ENCODE peak calls at places on chromosomes 11 and 22, in seven cellular contexts. I is NCI-H2171; N is HT1080; L is activated CD4-positive, CD25-positive, alpha-beta regulatory T cell; E is amniotic epithelial cell; T is activated CD8-positive, alpha-beta memory T cell treated with anti-CD3 and anti-CD28 coated beads, Interleukin-2, amount 50 U/mL, for 48 hours; H is fibroblast of gingiva. F is an unnamed sample.

GRCh38 chr11:108663154-108663877 is 1.6 kb upstream of the DDX10 start:
- DNase-seq in H (no peak), N (no peak), I (no peak), T (no peak), E (no peak), L (no peak), F (no peak)

GRCh38 chr11:72141066-72141465 is 5.5 kb downstream of the FOLR3 start:
- DNase-seq in T (no peak), E (peak; percentile 95), H (peak; percentile 76), I (no peak), N (peak; percentile 93), L (no peak), F (no peak)

GRCh38 chr22:26907366-26907765 is 250.0 kb downstream of the MIAT start:
- DNase-seq in T (no peak), N (no peak), L (no peak), I (no peak), H (no peak), E (no peak), F (no peak)

GRCh38 chr11:122199661-122200060 is 83.6 kb upstream of the BLID start:
- DNase-seq in N (no peak), T (no peak), H (no peak), L (no peak), E (no peak), I (no peak), F (no peak)

GRCh38 chr11:126857860-126858808 is 142.4 kb downstream of the KIRREL3 start:
- DNase-seq in I (peak; percentile 60), H (no peak), E (no peak), N (peak; percentile 74), L (no peak), T (no peak), F (no peak)

GRCh38 chr22:26406118-26406517 is 22.9 kb upstream of the ASPHD2 start:
- DNase-seq in L (no peak), I (no peak), T (no peak), E (no peak), H (peak; percentile 5), N (peak; percentile 68), F (no peak)

GRCh38 chr11:18771266-18772035 is 20.1 kb downstream of the PTPN5 start:
- DNase-seq in N (no peak), T (no peak), H (no peak), I (no peak), E (no peak), L (no peak), F (no peak)

GRCh38 chr11:124801014-124801413 is 808 bp upstream of the MSANTD2 start:
- DNase-seq in I (no peak), H (no peak), T (no peak), L (no peak), N (peak; percentile 56), E (peak; percentile 57), F (no peak)

GRCh38 chr22:36398602-36399472 is 11.1 kb upstream of the MYH9 start:
- DNase-seq in L (no peak), T (no peak), N (peak; percentile 83), E (peak; percentile 94), I (no peak), H (no peak), F (no peak)

GRCh38 chr22:23509571-23510302 is 70.4 kb downstream of the IGLL1 start:
- DNase-seq in L (no peak), E (peak; percentile 98), T (no peak), N (peak; percentile 37), I (no peak), H (no peak), F (no peak)

GRCh38 chr11:120142072-120142423 is 4.1 kb upstream of the TRIM29 start:
- DNase-seq in L (no peak), N (no peak), I (no peak), T (peak; percentile 38), E (no peak), H (no peak), F (peak; percentile 45)

GRCh38 chr11:130644187-130644586 is 195.7 kb downstream of the ADAMTS15 start:
- DNase-seq in N (no peak), H (no peak), T (no peak), L (no peak), E (no peak), I (no peak), F (no peak)

GRCh38 chr22:39175127-39176066 is 22.9 kb upstream of the CBX7 start:
- DNase-seq in N (no peak), L (no peak), H (no peak), T (no peak), E (no peak), I (no peak), F (no peak)

GRCh38 chr11:69378303-69379141 is 84.6 kb downstream of the MYEOV start:
- DNase-seq in H (no peak), N (no peak), E (no peak), L (no peak), T (no peak), I (no peak), F (no peak)

GRCh38 chr11:6606471-6607189 is 3.1 kb downstream of the ILK start:
- DNase-seq in L (no peak), N (peak; percentile 95), T (peak; percentile 81), I (no peak), H (peak; percentile 90), E (peak; percentile 89), F (peak; percentile 97)

GRCh38 chr11:86523738-86524602 is 148.4 kb downstream of the ME3 start:
- DNase-seq in E (peak; percentile 97), I (no peak), T (no peak), N (peak; percentile 96), L (no peak), H (peak; percentile 68), F (no peak)

GRCh38 chr22:42648368-42649260 is 578 bp downstream of the CYB5R3 start:
- DNase-seq in H (peak; percentile 51), L (no peak), T (no peak), N (no peak), I (no peak), E (no peak), F (no peak)

GRCh38 chr11:130648601-130649000 is 200.2 kb downstream of the ADAMTS15 start:
- DNase-seq in I (no peak), N (no peak), L (no peak), E (no peak), H (no peak), T (no peak), F (peak; percentile 81)

GRCh38 chr11:115226556-115226955 is 277.7 kb downstream of the CADM1 start:
- DNase-seq in N (peak; percentile 95), I (no peak), H (peak; percentile 63), T (no peak), L (no peak), E (peak; percentile 79), F (no peak)

GRCh38 chr11:119700536-119701346 is 28.3 kb downstream of the NECTIN1 start:
- DNase-seq in T (no peak), H (no peak), L (no peak), E (peak; percentile 5), N (no peak), I (no peak), F (no peak)

GRCh38 chr11:102806296-102806695 is 8.3 kb upstream of the MMP1 start:
- DNase-seq in L (no peak), I (no peak), T (no peak), H (peak; percentile 14), N (no peak), E (peak; percentile 18), F (no peak)

GRCh38 chr11:114211444-114212122 is 84.6 kb upstream of the NNMT start:
- DNase-seq in T (no peak), N (no peak), E (no peak), I (no peak), H (no peak), L (no peak), F (no peak)